ENCODE peak calls at places on chromosomes 16 and 17, in ten cellular contexts. H, G, X, U, E, Z, K, N, I and T are unnamed samples.

GRCh38 chr17:27049104-27049784 is 244.7 kb upstream of the WSB1 start:
- DNase-seq in H (no peak), G (peak), X (peak), U (peak), E (no peak), Z (no peak), K (no peak), N (no peak), I (no peak), T (no peak)

GRCh38 chr17:27960183-27960589 is 67.0 kb upstream of the LYRM9 start:
- DNase-seq in H (no peak), G (no peak), X (no peak), U (no peak), E (no peak), Z (no peak), K (no peak), N (no peak), I (no peak), T (no peak)

GRCh38 chr16:11149011-11149616 is 106.9 kb downstream of the SOCS1 start:
- DNase-seq in H (peak), G (peak), X (no peak), U (no peak), E (no peak), Z (no peak), K (peak), N (no peak), I (no peak), T (no peak)

GRCh38 chr17:41141361-41141760 is 1.0 kb upstream of the KRTAP4-6 start:
- DNase-seq in H (no peak), G (no peak), X (no peak), U (no peak), E (no peak), Z (no peak), K (no peak), N (no peak), I (no peak), T (no peak)

GRCh38 chr17:17603178-17603894 is 11.8 kb upstream of the PEMT start:
- DNase-seq in H (no peak), G (no peak), X (no peak), U (no peak), E (peak), Z (no peak), K (no peak), N (no peak), I (no peak), T (no peak)

GRCh38 chr17:80452173-80452915 is 24.1 kb downstream of the NPTX1 start:
- DNase-seq in H (no peak), G (no peak), X (no peak), U (no peak), E (no peak), Z (no peak), K (no peak), N (no peak), I (no peak), T (no peak)

GRCh38 chr17:7704601-7705268 is at the start of gene EFNB3:
- DNase-seq in H (peak), G (no peak), X (no peak), U (no peak), E (peak), Z (no peak), K (peak), N (no peak), I (no peak), T (peak)

GRCh38 chr17:29138991-29139682 is 41.1 kb downstream of the MYO18A start:
- DNase-seq in H (no peak), G (no peak), X (no peak), U (peak), E (no peak), Z (no peak), K (no peak), N (no peak), I (no peak), T (peak)

GRCh38 chr16:83835972-83836566 is 28.3 kb downstream of the HSBP1 start:
- DNase-seq in H (peak), G (peak), X (no peak), U (no peak), E (no peak), Z (peak), K (peak), N (no peak), I (no peak), T (no peak)

GRCh38 chr16:88072571-88073001 is 121.4 kb downstream of the BANP start:
- DNase-seq in H (no peak), G (no peak), X (no peak), U (no peak), E (no peak), Z (no peak), K (no peak), N (no peak), I (no peak), T (no peak)